ENCODE peak calls at places on chromosomes 7 and 10, in ten cellular contexts. A is CD4-positive, CD25-positive, alpha-beta regulatory T cell; T is kidney epithelial cell; W is AG10803; M is IMR-90; K is GM06990; X is colonic mucosa; H is epithelial cell of esophagus; R is body of pancreas; G is PC-9. J is an unnamed sample.

GRCh38 chr7:40315277-40315676 is 180.5 kb downstream of the SUGCT start:
- DNase-seq in H (peak), G (no peak), M (peak), T (no peak), A (no peak), K (no peak), R (no peak), X (no peak), W (no peak), J (no peak)

GRCh38 chr7:150982348-150982747 is 4.2 kb upstream of the KCNH2 start:
- DNase-seq in K (no peak), A (no peak), G (no peak), H (no peak), T (no peak), M (no peak), W (no peak), R (no peak), X (no peak), J (no peak)

GRCh38 chr7:105759670-105760548 is 116.5 kb downstream of the ATXN7L1 start:
- DNase-seq in A (peak), X (peak), H (peak), T (no peak), G (peak), R (peak), K (no peak), W (peak), M (peak), J (peak)

GRCh38 chr10:70233939-70234300 is 691 bp upstream of the PPA1 start:
- DNase-seq in T (no peak), W (no peak), M (no peak), X (no peak), A (no peak), R (no peak), G (no peak), K (no peak), H (no peak), J (no peak)

GRCh38 chr10:6269953-6270867 is 67.5 kb downstream of the PFKFB3 start:
- DNase-seq in X (peak), G (no peak), R (peak), H (peak), W (peak), T (peak), A (peak), K (peak), M (peak), J (no peak)

GRCh38 chr10:70007116-70007820 is 45.4 kb upstream of the MACROH2A2 start:
- DNase-seq in H (no peak), M (peak), R (no peak), T (no peak), A (no peak), G (no peak), W (no peak), X (no peak), K (no peak), J (no peak)

GRCh38 chr7:43674559-43675436 is 54.5 kb downstream of the COA1 start:
- DNase-seq in R (no peak), M (peak), A (no peak), H (peak), G (peak), K (no peak), W (peak), T (peak), X (no peak), J (no peak)

GRCh38 chr7:27031289-27032172 is 64.3 kb downstream of the HOXA1 start:
- DNase-seq in K (peak), X (no peak), M (peak), R (no peak), G (peak), W (peak), T (no peak), H (peak), A (peak), J (no peak)

GRCh38 chr10:43712821-43713584 is 64.3 kb upstream of the ZNF32 start:
- DNase-seq in T (no peak), G (no peak), A (no peak), H (no peak), K (no peak), R (no peak), W (no peak), X (no peak), M (no peak), J (no peak)

GRCh38 chr7:13777242-13777641 is 212.2 kb downstream of the ETV1 start:
- DNase-seq in W (no peak), A (no peak), K (no peak), R (no peak), H (no peak), X (no peak), T (no peak), G (no peak), M (no peak), J (no peak)

GRCh38 chr7:80210400-80210799 is 75.8 kb downstream of the GNAI1 start:
- DNase-seq in R (no peak), A (no peak), H (no peak), T (no peak), M (peak), X (no peak), W (no peak), G (no peak), K (no peak), J (no peak)

GRCh38 chr7:11648980-11649379 is 183.0 kb downstream of the THSD7A start:
- DNase-seq in K (no peak), T (no peak), X (no peak), W (no peak), M (no peak), R (no peak), A (no peak), H (no peak), G (no peak), J (no peak)

GRCh38 chr7:131638641-131639430 is 82.4 kb upstream of the PODXL start:
- DNase-seq in H (no peak), A (no peak), X (no peak), G (peak), K (no peak), W (no peak), M (no peak), T (no peak), R (no peak), J (peak)

GRCh38 chr7:51269321-51269720 is 47.3 kb downstream of the COBL start:
- DNase-seq in K (no peak), R (no peak), X (no peak), H (no peak), T (no peak), W (no peak), A (no peak), G (no peak), M (no peak), J (no peak)
- H3K4me3 ChIP-seq in K (no peak), R (no peak), X (no peak), H (no peak), T (no peak), W (no peak), A (no peak), G (no peak), M (no peak), J (no peak)

GRCh38 chr7:102935450-102936110 is 22.8 kb downstream of the LRRC17 start:
- DNase-seq in K (no peak), W (peak), G (no peak), R (no peak), A (no peak), H (no peak), X (no peak), T (no peak), M (no peak), J (no peak)
- H3K4me3 ChIP-seq in K (no peak), W (no peak), G (no peak), R (no peak), A (no peak), H (no peak), X (no peak), T (no peak), M (no peak), J (no peak)

GRCh38 chr10:104339469-104340098 is 1.3 kb upstream of the ITPRIP start:
- DNase-seq in K (no peak), T (no peak), A (no peak), G (peak), M (peak), R (peak), X (peak), H (peak), W (peak), J (peak)
- H3K4me3 ChIP-seq in K (peak), T (no peak), A (peak), G (peak), M (peak), R (no peak), X (peak), H (peak), W (peak), J (no peak)

GRCh38 chr10:114044251-114045070 is 795 bp downstream of the ADRB1 start:
- DNase-seq in T (no peak), K (peak), G (no peak), A (no peak), M (no peak), H (no peak), X (no peak), R (no peak), W (no peak), J (peak)
- H3K4me3 ChIP-seq in T (no peak), K (peak), G (no peak), A (no peak), M (no peak), H (no peak), X (peak), R (no peak), W (no peak), J (peak)

GRCh38 chr10:62637249-62638061 is 167.1 kb upstream of the ADO start:
- DNase-seq in M (peak), K (peak), X (no peak), T (no peak), R (no peak), W (peak), G (no peak), H (peak), A (peak), J (no peak)
- H3K4me3 ChIP-seq in M (peak), K (peak), X (no peak), T (no peak), R (no peak), W (peak), G (no peak), H (no peak), A (peak), J (no peak)